ENCODE peak calls at places on chromosome 3, in five cellular contexts. O, S, U, D and N are unnamed samples.

GRCh38 chr3:143603774-143604173 is 244.5 kb downstream of the SLC9A9 start:
- DNase-seq in O (no peak), S (no peak), U (no peak), D (no peak), N (no peak)

GRCh38 chr3:187456268-187456667 is 88.1 kb downstream of the RTP4 start:
- DNase-seq in O (no peak), S (no peak), U (no peak), D (no peak), N (peak; percentile 13)

GRCh38 chr3:126907557-126907956 is 75.4 kb upstream of the PLXNA1 start:
- DNase-seq in O (no peak), S (no peak), U (no peak), D (no peak), N (no peak)

GRCh38 chr3:12966847-12967750 is 106.1 kb downstream of the IQSEC1 start:
- DNase-seq in O (peak; percentile 67), S (peak; percentile 38), U (peak; percentile 14), D (no peak), N (no peak)

GRCh38 chr3:47096955-47097354 is 67.0 kb downstream of the SETD2 start:
- DNase-seq in O (peak; percentile 40), S (no peak), U (no peak), D (no peak), N (no peak)

GRCh38 chr3:46861293-46861995 is 1.8 kb downstream of the MYL3 start:
- DNase-seq in O (no peak), S (no peak), U (no peak), D (no peak), N (no peak)

GRCh38 chr3:47857151-47857550 is 54.2 kb downstream of the DHX30 start:
- DNase-seq in O (no peak), S (no peak), U (no peak), D (no peak), N (no peak)

GRCh38 chr3:12318758-12319621 is 30.1 kb downstream of the PPARG start:
- DNase-seq in O (no peak), S (no peak), U (no peak), D (no peak), N (no peak)

GRCh38 chr3:175193815-175194518 is 334.8 kb downstream of the NAALADL2 start:
- DNase-seq in O (peak; percentile 5), S (no peak), U (no peak), D (no peak), N (peak; percentile 12)

GRCh38 chr3:66220066-66220465 is 735 bp upstream of the SLC25A26 start:
- DNase-seq in O (no peak), S (no peak), U (no peak), D (no peak), N (no peak)

GRCh38 chr3:55202320-55202719 is 274.5 kb upstream of the LRTM1 start:
- DNase-seq in O (peak; percentile 52), S (no peak), U (no peak), D (no peak), N (peak; percentile 92)

GRCh38 chr3:21729888-21730459 is 21.0 kb downstream of the ZNF385D start:
- DNase-seq in O (peak; percentile 19), S (no peak), U (no peak), D (no peak), N (peak; percentile 79)

GRCh38 chr3:26460975-26461374 is 161.6 kb upstream of the LRRC3B start:
- DNase-seq in O (no peak), S (no peak), U (no peak), D (no peak), N (no peak)

GRCh38 chr3:171954644-171955365 is 84.6 kb upstream of the FNDC3B start:
- DNase-seq in O (no peak), S (no peak), U (no peak), D (no peak), N (no peak)

GRCh38 chr3:32973982-32974381 is 22.5 kb downstream of the CCR4 start:
- DNase-seq in O (peak; percentile 63), S (no peak), U (peak; percentile 27), D (peak; percentile 22), N (no peak)

GRCh38 chr3:115975353-115975752 is 352.0 kb downstream of the GAP43 start:
- DNase-seq in O (peak; percentile 14), S (no peak), U (no peak), D (no peak), N (no peak)